ENCODE peak calls at places on chromosome X, in four cellular contexts. E, X, O and D are unnamed samples.

GRCh38 chrX:68232206-68232605 is 201.1 kb downstream of the OPHN1 start:
- DNase-seq in E (no peak), O (no peak), X (no peak), D (no peak)

GRCh38 chrX:53263597-53264094 is 17.7 kb downstream of the IQSEC2 start:
- DNase-seq in O (peak; percentile 71), E (no peak), X (no peak), D (no peak)

GRCh38 chrX:69285401-69285871 is 120.2 kb upstream of the PJA1 start:
- DNase-seq in X (peak; percentile 40), E (peak; percentile 50), O (no peak), D (no peak)

GRCh38 chrX:69082753-69083150 is 82.5 kb downstream of the PJA1 start:
- DNase-seq in X (no peak), O (no peak), E (peak; percentile 16), D (no peak)

GRCh38 chrX:9955506-9955905 is 11.7 kb upstream of the CLDN34 start:
- DNase-seq in O (peak; percentile 90), X (no peak), E (no peak), D (no peak)

GRCh38 chrX:56564921-56565861 is 1.8 kb downstream of the UBQLN2 start:
- DNase-seq in E (peak; percentile 13), X (no peak), O (peak; percentile 5), D (no peak)

GRCh38 chrX:129663171-129663570 is 8.4 kb upstream of the APLN start:
- DNase-seq in O (peak; percentile 28), E (no peak), X (peak; percentile 45), D (no peak)

GRCh38 chrX:119272882-119273806 is 37.1 kb downstream of the PGRMC1 start:
- DNase-seq in E (peak; percentile 69), O (peak; percentile 21), X (peak; percentile 21), D (peak; percentile 43)

GRCh38 chrX:386768-387575 is at the start of gene PPP2R3B:
- DNase-seq in E (peak; percentile 98), O (peak; percentile 98), X (peak; percentile 99), D (peak; percentile 99)

GRCh38 chrX:119753639-119754257 is 4.6 kb upstream of the SOWAHD start:
- DNase-seq in X (no peak), O (peak; percentile 24), E (no peak), D (no peak)

GRCh38 chrX:155333701-155334100 is 713 bp downstream of the CLIC2 start:
- DNase-seq in O (no peak), E (no peak), X (no peak), D (no peak)

GRCh38 chrX:20531667-20532066 is 265.0 kb upstream of the RPS6KA3 start:
- DNase-seq in O (peak; percentile 30), X (no peak), E (no peak), D (no peak)

GRCh38 chrX:7261672-7262332 is 113.8 kb upstream of the PUDP start:
- DNase-seq in X (no peak), E (no peak), O (no peak), D (no peak)

GRCh38 chrX:72652132-72652531 is 62.0 kb downstream of the PHKA1 start:
- DNase-seq in X (no peak), E (no peak), O (no peak), D (no peak)

GRCh38 chrX:18464500-18464899 is 39.1 kb downstream of the CDKL5 start:
- DNase-seq in O (no peak), X (no peak), E (no peak), D (no peak)

GRCh38 chrX:54029543-54030143 is 14.6 kb downstream of the PHF8 start:
- DNase-seq in O (no peak), E (no peak), X (no peak), D (peak; percentile 61)

GRCh38 chrX:39730671-39731389 is 366.9 kb downstream of the BCOR start:
- DNase-seq in O (peak; percentile 88), X (peak; percentile 64), E (peak; percentile 45), D (peak; percentile 72)

GRCh38 chrX:106936246-106936645 is 16.0 kb downstream of the CLDN2 start:
- DNase-seq in X (no peak), O (no peak), E (no peak), D (no peak)
- H3K4me1 ChIP-seq in X (no peaks in the 10 kb centered on the region), O (peaks cover 10% of the 10 kb centered on the region), E (no peaks in the 10 kb centered on the region), D (peaks cover 20% of the 10 kb centered on the region)

GRCh38 chrX:12791253-12792228 is at the start of gene PRPS2:
- DNase-seq in E (peak; percentile 88), X (peak; percentile 64), O (peak; percentile 18), D (peak; percentile 74)
- TF ChIP-seq POLR2A in E (no peak), X (no peak), O (peak; percentile 33), D (peak; percentile 44)

GRCh38 chrX:49266536-49267445 is 2.3 kb upstream of the FOXP3 start:
- DNase-seq in E (no peak), X (no peak), O (no peak), D (no peak)
- H3K4me1 ChIP-seq in E (no peaks in the 10 kb centered on the region), X (peaks cover 23% of the 10 kb centered on the region), O (peaks cover 2% of the 10 kb centered on the region), D (peaks cover 17% of the 10 kb centered on the region)

DNA sequence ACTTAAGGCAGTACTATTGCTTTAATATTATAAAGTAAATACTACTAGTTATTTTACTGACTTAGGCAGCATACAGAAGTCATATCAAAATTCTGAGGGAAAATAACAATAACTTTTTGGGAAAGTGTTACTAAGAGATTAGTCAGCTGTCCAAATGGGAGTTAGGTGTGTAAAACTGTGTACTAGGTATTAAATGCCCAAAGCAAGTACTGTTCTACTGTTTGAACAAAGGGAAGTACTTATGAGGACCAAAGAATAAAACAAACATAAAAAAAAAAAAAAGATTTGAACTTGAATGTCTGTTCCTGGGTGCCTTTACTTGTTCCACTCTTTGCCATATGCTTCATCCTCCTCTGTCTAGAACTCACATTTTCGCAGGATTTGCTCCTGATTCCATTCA is 174.4 kb downstream of the MSL3 start:
- DNase-seq in O (no peak), E (no peak), X (no peak), D (no peak)
- TF ChIP-seq POLR2A in O (no peak), E (no peak), X (no peak), D (no peak)